ENCODE peak calls at places on chromosome 13, in eight cellular contexts. R is A549, E is heart left ventricle, U is transverse colon, L is Peyer's patch, D is stomach, N is IMR-90, Q is adrenal gland. T is an unnamed sample.
A peak's percentile ranks its signal among the peaks of the same experiment; 100 is the strongest.

GRCh38 chr13:47794963-47795362 is 206.1 kb downstream of the SUCLA2 start:
- DNase-seq in R (peak; percentile 4), E (no peak), U (no peak), L (no peak), D (no peak), N (peak; percentile 2), Q (no peak), T (no peak)

GRCh38 chr13:20400774-20401173 is 124.9 kb downstream of the CRYL1 start:
- DNase-seq in R (no peak), E (no peak), U (no peak), L (no peak), D (peak; percentile 3), N (peak; percentile 63), Q (no peak), T (no peak)

GRCh38 chr13:19781526-19781925 is 1.2 kb downstream of the PSPC1 start:
- DNase-seq in R (no peak), E (no peak), U (no peak), L (no peak), D (no peak), N (no peak), Q (no peak), T (no peak)

GRCh38 chr13:40665061-40665753 is 1.2 kb downstream of the FOXO1 start:
- DNase-seq in R (peak; percentile 8), E (peak; percentile 46), U (peak; percentile 55), L (peak; percentile 72), D (peak; percentile 40), N (no peak), Q (peak; percentile 61), T (no peak)

GRCh38 chr13:93169980-93170379 is 56.6 kb upstream of the GPC6 start:
- DNase-seq in R (no peak), E (no peak), U (no peak), L (no peak), D (no peak), N (peak; percentile 97), Q (no peak), T (no peak)

GRCh38 chr13:29799041-29799440 is 51.4 kb downstream of the UBL3 start:
- DNase-seq in R (no peak), E (no peak), U (no peak), L (no peak), D (no peak), N (no peak), Q (no peak), T (no peak)

GRCh38 chr13:31032574-31033095 is 100.2 kb downstream of the TEX26 start:
- DNase-seq in R (no peak), E (no peak), U (no peak), L (no peak), D (no peak), N (no peak), Q (no peak), T (no peak)

GRCh38 chr13:32164622-32165268 is 133.2 kb downstream of the FRY start:
- DNase-seq in R (peak; percentile 50), E (peak; percentile 28), U (no peak), L (no peak), D (no peak), N (peak; percentile 66), Q (peak; percentile 53), T (no peak)

GRCh38 chr13:20498129-20498528 is 27.5 kb downstream of the CRYL1 start:
- DNase-seq in R (no peak), E (no peak), U (no peak), L (no peak), D (no peak), N (no peak), Q (no peak), T (no peak)

GRCh38 chr13:25927966-25928365 is 123.8 kb downstream of the SHISA2 start:
- DNase-seq in R (no peak), E (no peak), U (no peak), L (no peak), D (no peak), N (no peak), Q (no peak), T (no peak)

GRCh38 chr13:54593504-54593903 is 1564.9 kb downstream of the OLFM4 start:
- DNase-seq in R (no peak), E (no peak), U (no peak), L (no peak), D (no peak), N (no peak), Q (no peak), T (no peak)

GRCh38 chr13:41956272-41956671 is 4.6 kb downstream of the VWA8 start:
- DNase-seq in R (no peak), E (no peak), U (no peak), L (no peak), D (no peak), N (no peak), Q (no peak), T (no peak)

GRCh38 chr13:41960195-41960699 is 662 bp downstream of the VWA8 start:
- DNase-seq in R (peak; percentile 16), E (no peak), U (peak; percentile 15), L (peak; percentile 48), D (no peak), N (peak; percentile 29), Q (peak; percentile 63), T (no peak)

GRCh38 chr13:41955605-41956004 is 5.3 kb downstream of the VWA8 start:
- DNase-seq in R (no peak), E (no peak), U (no peak), L (no peak), D (no peak), N (no peak), Q (no peak), T (no peak)

GRCh38 chr13:41962994-41963393 is 2.1 kb upstream of the VWA8 start:
- DNase-seq in R (no peak), E (no peak), U (no peak), L (no peak), D (no peak), N (peak; percentile 44), Q (no peak), T (no peak)

GRCh38 chr13:41960700-41961697 is at the start of gene VWA8:
- DNase-seq in R (peak; percentile 55), E (peak; percentile 85), U (peak; percentile 87), L (peak; percentile 89), D (peak; percentile 85), N (peak; percentile 78), Q (peak; percentile 83), T (no peak)
- TF ChIP-seq POLR2A in R (peak; percentile 66), E (no peak), U (peak; percentile 37), L (peak; percentile 10), D (no peak), N (no peak), Q (peak; percentile 62), T (no peak)

DNA sequence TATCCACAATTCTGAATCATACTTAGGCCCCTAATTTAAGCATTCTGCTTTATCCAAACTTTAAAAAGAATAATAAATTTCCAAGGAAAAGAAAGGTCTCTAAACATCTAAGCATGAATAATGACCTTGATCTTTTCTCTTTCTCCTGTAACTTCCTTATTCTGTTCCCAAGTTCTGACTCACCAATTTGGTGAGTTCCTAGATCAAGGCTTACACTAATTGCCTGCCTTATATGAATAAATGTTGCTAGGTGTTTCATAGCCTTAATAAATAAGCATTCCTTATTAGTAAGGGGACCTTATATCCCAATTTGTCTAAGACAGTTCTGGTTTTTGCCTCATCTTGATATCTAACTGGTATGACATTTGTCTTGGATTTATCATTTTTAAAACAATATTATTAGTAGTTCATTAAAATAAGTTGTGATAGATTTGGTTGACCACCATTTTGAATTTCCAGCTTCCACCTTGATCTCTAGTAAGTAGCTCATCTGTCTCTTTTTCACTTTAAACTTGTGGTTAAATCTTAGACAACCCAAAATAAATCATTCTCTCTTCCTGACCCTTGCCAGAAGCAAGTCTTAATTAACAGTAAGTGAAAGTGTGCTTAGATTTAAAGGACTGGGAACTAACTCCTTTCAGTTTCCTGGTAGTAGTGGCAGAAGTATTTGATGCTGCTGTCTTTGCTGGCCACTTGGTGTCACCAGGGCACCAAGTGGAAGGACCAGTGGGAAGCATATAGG is 121.2 kb upstream of the MLNR start:
- DNase-seq in R (no peak), E (no peak), U (no peak), L (no peak), D (no peak), N (no peak), Q (no peak), T (no peak)
- H3K27ac ChIP-seq in R (no peak overlapping the region), E (peak overlapping the region; percentile 75), U (peak overlapping the region; percentile 54), L (no peak overlapping the region), D (peak overlapping the region; percentile 69), N (no peak overlapping the region), Q (peak overlapping the region; percentile 56), T (peak overlapping the region; percentile 75)

GRCh38 chr13:43303040-43303729 is 279.8 kb downstream of the DNAJC15 start:
- DNase-seq in R (no peak), E (peak; percentile 56), U (peak; percentile 28), L (no peak), D (peak; percentile 78), N (peak; percentile 70), Q (peak; percentile 83), T (no peak)
- TF ChIP-seq CTCF in R (no peak), E (peak; percentile 57), U (peak; percentile 41), L (no peak), D (peak; percentile 56), N (peak; percentile 59), Q (peak; percentile 66), T (peak; percentile 32)

GRCh38 chr13:42561752-42562467 is 12.0 kb upstream of the TNFSF11 start:
- DNase-seq in R (no peak), E (no peak), U (no peak), L (no peak), D (no peak), N (no peak), Q (no peak), T (no peak)

GRCh38 chr13:42553098-42554046 is 20.6 kb upstream of the TNFSF11 start:
- DNase-seq in R (no peak), E (no peak), U (no peak), L (no peak), D (no peak), N (peak; percentile 63), Q (no peak), T (no peak)

DNA sequence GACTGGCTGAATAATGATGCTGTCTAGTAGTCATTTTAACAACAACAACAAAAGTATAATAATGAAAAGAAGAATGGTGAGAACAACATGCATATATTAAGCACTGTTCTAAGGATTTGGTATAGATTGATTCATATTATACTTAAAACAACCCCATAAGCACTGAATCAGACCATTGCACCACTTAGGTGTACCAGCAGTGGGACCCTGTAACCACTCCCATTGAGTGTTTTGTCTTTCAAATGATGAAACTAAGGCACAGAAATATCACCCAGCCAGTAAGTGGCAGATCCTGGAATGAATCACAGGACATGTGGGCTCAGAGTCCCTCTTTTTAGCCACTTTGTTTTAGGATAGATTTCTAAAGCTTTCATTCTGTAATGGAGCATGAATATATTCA is 14.9 kb upstream of the TNFSF11 start:
- DNase-seq in R (no peak), E (no peak), U (no peak), L (no peak), D (no peak), N (no peak), Q (no peak), T (no peak)
- TF ChIP-seq POLR2A in R (no peak), E (no peak), U (no peak), L (no peak), D (no peak), N (no peak), Q (no peak), T (no peak)

GRCh38 chr13:112978561-112979405 is 9.8 kb downstream of the MCF2L start:
- DNase-seq in R (no peak), E (peak; percentile 80), U (no peak), L (no peak), D (no peak), N (no peak), Q (peak; percentile 47), T (no peak)
- H3K27ac ChIP-seq in R (no peak overlapping the region), E (peak overlapping the region; percentile 78), U (peak overlapping the region; percentile 21), L (no peak overlapping the region), D (peak overlapping the region; percentile 61), N (no peak overlapping the region), Q (no peak overlapping the region), T (peak overlapping the region; percentile 13)

GRCh38 chr13:110412132-110412912 is 105.2 kb downstream of the COL4A2 start:
- DNase-seq in R (peak; percentile 91), E (peak; percentile 91), U (peak; percentile 82), L (peak; percentile 81), D (peak; percentile 74), N (peak; percentile 100), Q (peak; percentile 94), T (no peak)
- TF ChIP-seq CTCF in R (peak; percentile 70), E (peak; percentile 94), U (peak; percentile 97), L (peak; percentile 65), D (peak; percentile 88), N (peak; percentile 98), Q (peak; percentile 97), T (peak; percentile 56)

T was measured in esophagus squamous epithelium.